ENCODE peak calls at places on chromosomes 11 and 22, in five cellular contexts. P is brain microvascular endothelial cell, G is fibroblast of lung, H is gastrocnemius medialis, D is tibial nerve. S is an unnamed sample.

GRCh38 chr22:40175571-40176105 is 2.1 kb upstream of the TNRC6B start:
- DNase-seq in H (no peak), P (no peak), G (no peak), D (peak; percentile 9), S (no peak)

GRCh38 chr11:36564376-36565032 is 3.3 kb upstream of the RAG1 start:
- DNase-seq in P (peak; percentile 53), H (no peak), G (peak; percentile 46), D (peak; percentile 60), S (no peak)

GRCh38 chr11:88523362-88524028 is 186.0 kb upstream of the CTSC start:
- DNase-seq in P (no peak), D (no peak), H (no peak), G (peak; percentile 20), S (no peak)

GRCh38 chr11:31643831-31644230 is 134.3 kb downstream of the ELP4 start:
- DNase-seq in P (peak; percentile 45), G (peak; percentile 81), H (no peak), D (no peak), S (no peak)

GRCh38 chr11:35618497-35619029 is 303 bp downstream of the FJX1 start:
- DNase-seq in G (peak; percentile 50), P (no peak), H (no peak), D (no peak), S (no peak)

GRCh38 chr11:64499261-64500004 is 91.6 kb upstream of the SLC22A12 start:
- DNase-seq in D (no peak), H (no peak), P (no peak), G (no peak), S (no peak)

GRCh38 chr22:21100149-21101032 is 54.6 kb downstream of the LRRC74B start:
- DNase-seq in G (no peak), P (no peak), D (no peak), H (no peak), S (no peak)

GRCh38 chr22:30717331-30717921 is 22.8 kb downstream of the OSBP2 start:
- DNase-seq in H (no peak), D (no peak), G (peak; percentile 86), P (peak; percentile 64), S (no peak)

GRCh38 chr22:31048570-31048969 is 32.5 kb upstream of the SMTN start:
- DNase-seq in D (no peak), G (no peak), H (no peak), P (no peak), S (no peak)

GRCh38 chr11:45187375-45187774 is 40.9 kb downstream of the PRDM11 start:
- DNase-seq in P (no peak), G (no peak), H (no peak), D (no peak), S (no peak)

GRCh38 chr11:4466168-4466891 is 16.1 kb upstream of the OR52K1 start:
- DNase-seq in G (no peak), P (no peak), H (no peak), D (no peak), S (no peak)

GRCh38 chr11:79512706-79513469 is 72.1 kb upstream of the TENM4 start:
- DNase-seq in P (no peak), D (no peak), H (no peak), G (no peak), S (no peak)

GRCh38 chr11:926341-926916 is 759 bp downstream of the AP2A2 start:
- DNase-seq in P (peak; percentile 37), H (no peak), G (peak; percentile 70), D (peak; percentile 45), S (no peak)

GRCh38 chr11:59560702-59561469 is 49.5 kb downstream of the OR4D9 start:
- DNase-seq in D (peak; percentile 82), H (peak; percentile 88), G (peak; percentile 80), P (peak; percentile 83), S (peak; percentile 81)

GRCh38 chr11:58316142-58316541 is 42.7 kb downstream of the OR5B17 start:
- DNase-seq in H (no peak), P (peak; percentile 61), G (peak; percentile 69), D (no peak), S (peak; percentile 39)

GRCh38 chr11:45042560-45042959 is 91.9 kb upstream of the TP53I11 start:
- DNase-seq in D (peak; percentile 20), P (no peak), G (no peak), H (no peak), S (no peak)

GRCh38 chr11:66188580-66188979 is 79.9 kb upstream of the RAB1B start:
- DNase-seq in H (no peak), D (no peak), G (peak; percentile 83), P (peak; percentile 68), S (no peak)

GRCh38 chr22:22201185-22201924 is 43.2 kb upstream of the VPREB1 start:
- DNase-seq in P (no peak), H (no peak), D (no peak), G (no peak), S (no peak)

GRCh38 chr11:3021125-3021524 is 29.0 kb upstream of the NAP1L4 start:
- DNase-seq in P (no peak), D (no peak), H (no peak), G (peak; percentile 23), S (no peak)

GRCh38 chr11:77467233-77467632 is 6.7 kb downstream of the PAK1 start:
- DNase-seq in H (no peak), D (no peak), P (no peak), G (no peak), S (no peak)

GRCh38 chr22:47775686-47776085 is 1013.2 kb downstream of the TBC1D22A start:
- DNase-seq in H (no peak), G (no peak), D (no peak), P (no peak), S (no peak)

GRCh38 chr11:844693-845644 is 2.3 kb downstream of the TSPAN4 start:
- DNase-seq in D (peak; percentile 97), H (peak; percentile 84), G (peak; percentile 78), P (no peak), S (no peak)

GRCh38 chr11:120409655-120410054 is 73.4 kb downstream of the ARHGEF12 start:
- DNase-seq in D (no peak), P (no peak), G (no peak), H (no peak), S (no peak)

GRCh38 chr11:12408156-12408770 is 30.9 kb downstream of the PARVA start:
- DNase-seq in H (no peak), P (no peak), G (peak; percentile 60), D (no peak), S (no peak)

GRCh38 chr11:12411806-12412727 is 34.7 kb downstream of the PARVA start:
- DNase-seq in G (peak; percentile 97), D (peak; percentile 71), P (peak; percentile 85), H (peak; percentile 34), S (peak; percentile 20)

GRCh38 chr11:12411395-12411794 is 34.0 kb downstream of the PARVA start:
- DNase-seq in P (no peak), D (no peak), G (no peak), H (no peak), S (no peak)

GRCh38 chr11:12410006-12410728 is 32.8 kb downstream of the PARVA start:
- DNase-seq in P (no peak), D (no peak), G (peak; percentile 68), H (no peak), S (no peak)

GRCh38 chr11:12409621-12410005 is 32.2 kb downstream of the PARVA start:
- DNase-seq in G (no peak), D (no peak), H (no peak), P (no peak), S (no peak)
- H3K27ac ChIP-seq in G (peak overlapping the region; percentile 31), D (peak overlapping the region; percentile 83), H (peak overlapping the region; percentile 42), P (no peak overlapping the region), S (no peak overlapping the region)

DNA sequence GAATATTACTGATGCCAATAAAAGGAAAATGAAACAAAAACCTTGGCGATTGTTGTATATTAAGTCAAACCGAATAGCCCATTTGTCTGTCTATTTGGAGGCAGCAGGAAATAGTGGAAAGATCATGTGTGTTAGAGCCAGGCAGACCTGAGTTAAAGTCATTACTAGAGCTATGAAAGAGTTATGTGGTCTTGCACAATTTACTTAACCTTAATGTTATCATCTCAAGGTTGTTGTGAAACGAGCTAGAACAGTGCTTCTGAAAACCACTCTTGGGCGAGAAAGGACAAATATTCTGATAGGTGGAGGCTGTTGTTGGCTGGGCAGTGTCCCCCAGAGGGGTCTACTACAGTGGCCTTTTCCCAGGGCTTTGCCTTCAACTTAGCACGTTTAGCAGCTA is 60.0 kb upstream of the NUP160 start:
- DNase-seq in H (no peak), G (no peak), P (no peak), D (no peak), S (no peak)
- H3K27ac ChIP-seq in H (no peak overlapping the region), G (no peak overlapping the region), P (no peak overlapping the region), D (no peak overlapping the region), S (no peak overlapping the region)

GRCh38 chr22:38734203-38735100 is 21.3 kb downstream of the SUN2 start:
- DNase-seq in P (no peak), D (no peak), H (no peak), G (no peak), S (no peak)

GRCh38 chr22:38731703-38732161 is 24.1 kb downstream of the SUN2 start:
- DNase-seq in P (no peak), H (no peak), D (no peak), G (no peak), S (no peak)

GRCh38 chr22:38730411-38730871 is 24.7 kb downstream of the GTPBP1 start:
- DNase-seq in D (no peak), G (no peak), H (no peak), P (no peak), S (no peak)

GRCh38 chr22:38733329-38734202 is 22.2 kb downstream of the SUN2 start:
- DNase-seq in G (peak; percentile 18), P (no peak), D (peak; percentile 55), H (peak; percentile 92), S (no peak)

DNA sequence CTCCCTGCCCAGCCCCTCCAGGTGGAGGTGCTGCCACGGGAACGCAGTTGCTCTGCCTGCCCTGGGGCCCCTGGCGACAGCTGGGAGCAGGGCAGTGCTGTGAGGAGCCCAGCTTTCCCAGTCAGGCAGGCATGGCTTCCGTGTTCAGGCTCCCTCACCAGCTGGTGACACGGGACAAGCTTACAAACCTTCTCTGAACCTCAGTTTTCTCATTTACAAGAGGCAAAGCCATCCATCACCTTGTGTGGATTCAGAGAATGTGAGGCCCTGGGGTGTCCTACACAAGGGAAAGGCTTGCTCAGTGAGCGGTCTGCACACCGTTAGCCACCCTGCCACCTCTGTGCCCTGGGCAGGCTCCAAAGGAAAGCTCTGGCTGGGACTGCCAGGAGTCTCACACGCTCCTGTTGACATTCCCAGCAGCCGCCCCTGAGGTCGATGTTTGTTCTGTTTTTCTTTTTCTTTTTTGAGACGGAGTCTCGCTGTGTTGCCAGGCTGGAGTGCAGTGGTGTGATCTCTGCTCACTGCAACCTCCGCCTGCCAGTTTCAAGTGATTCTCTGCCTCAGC is 23.5 kb downstream of the SUN2 start:
- DNase-seq in D (no peak), G (no peak), H (peak; percentile 38), P (no peak), S (no peak)
- H3K27ac ChIP-seq in D (peak overlapping the region; percentile 77), G (no peak overlapping the region), H (peak overlapping the region; percentile 92), P (no peak overlapping the region), S (no peak overlapping the region)

DNA sequence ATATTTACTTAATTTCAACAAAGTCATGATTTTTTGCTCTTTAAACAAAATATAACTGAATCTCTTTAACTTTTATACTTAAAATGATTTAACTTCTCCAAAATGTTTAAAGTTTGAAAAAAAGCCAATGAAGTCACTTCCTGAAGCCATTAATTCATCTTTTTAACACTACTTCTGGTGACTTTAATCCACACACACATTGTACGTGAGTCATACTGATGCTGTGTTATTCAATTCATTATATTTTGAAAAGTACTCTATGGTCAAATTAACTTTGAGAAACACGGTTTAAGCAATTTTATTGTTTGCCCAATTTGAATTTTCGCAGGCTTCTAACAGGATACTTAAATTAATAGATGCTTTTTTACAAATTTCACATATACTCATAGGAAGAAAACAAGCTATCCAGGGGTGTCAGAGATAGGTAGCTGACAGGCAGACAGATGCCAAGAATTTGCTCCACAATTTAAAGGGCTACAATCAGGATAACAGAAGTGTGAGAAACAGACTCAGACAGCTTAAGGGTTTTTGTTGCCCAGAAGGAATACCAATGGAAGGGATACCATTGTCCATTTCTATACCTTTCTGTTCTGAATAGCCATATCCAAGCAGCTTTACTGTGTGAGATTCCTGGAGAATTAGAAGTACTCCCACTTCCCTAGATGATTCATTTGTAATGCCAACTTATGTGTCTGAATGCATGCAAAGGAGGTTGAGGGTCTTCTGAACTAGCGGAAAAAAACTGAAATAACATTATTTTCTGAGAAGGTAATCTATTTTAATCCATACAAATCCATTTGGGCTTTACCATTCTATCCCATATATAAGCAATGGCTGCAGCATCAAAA is 118.4 kb downstream of the RBFOX2 start:
- DNase-seq in P (no peak), G (peak; percentile 72), D (no peak), H (no peak), S (no peak)
- H3K27ac ChIP-seq in P (no peak overlapping the region), G (no peak overlapping the region), D (no peak overlapping the region), H (peak overlapping the region; percentile 86), S (no peak overlapping the region)

S was measured in epithelial cell of prostate.